ENCODE peak calls at places on chromosomes 7 and 10, in six cellular contexts. One of them, this sample, is unnamed.

GRCh38 chr10:88194041-88194887 is 330.8 kb downstream of the PTEN start:
- DNase-seq in HCT116: peak; percentile 19
- DNase-seq in A549: no peak
- DNase-seq in body of pancreas: no peak
- DNase-seq in heart left ventricle: no peak
- DNase-seq in suprapubic skin: no peak
- DNase-seq in this sample: no peak

GRCh38 chr10:9613338-9613737 is 1404.3 kb upstream of the CELF2 start:
- DNase-seq in body of pancreas: no peak
- DNase-seq in A549: no peak
- DNase-seq in HCT116: no peak
- DNase-seq in suprapubic skin: no peak
- DNase-seq in heart left ventricle: no peak
- DNase-seq in this sample: no peak

GRCh38 chr7:112938895-112939588 is 147.6 kb downstream of the GPR85 start:
- DNase-seq in A549: no peak
- DNase-seq in HCT116: no peak
- DNase-seq in body of pancreas: peak; percentile 18
- DNase-seq in suprapubic skin: no peak
- DNase-seq in heart left ventricle: peak; percentile 36
- DNase-seq in this sample: peak; percentile 5

GRCh38 chr10:106682175-106682574 is 482.3 kb downstream of the SORCS1 start:
- DNase-seq in heart left ventricle: no peak
- DNase-seq in suprapubic skin: no peak
- DNase-seq in HCT116: no peak
- DNase-seq in body of pancreas: no peak
- DNase-seq in A549: no peak
- DNase-seq in this sample: no peak

GRCh38 chr7:26379711-26380110 is 88.0 kb downstream of the SNX10 start:
- DNase-seq in heart left ventricle: no peak
- DNase-seq in suprapubic skin: no peak
- DNase-seq in body of pancreas: no peak
- DNase-seq in A549: no peak
- DNase-seq in HCT116: no peak
- DNase-seq in this sample: no peak

GRCh38 chr10:72515455-72515854 is 110.4 kb downstream of the MICU1 start:
- DNase-seq in suprapubic skin: no peak
- DNase-seq in body of pancreas: no peak
- DNase-seq in heart left ventricle: no peak
- DNase-seq in HCT116: no peak
- DNase-seq in A549: no peak
- DNase-seq in this sample: no peak

GRCh38 chr10:99530108-99531025 is 2.4 kb upstream of the NKX2-3 start:
- DNase-seq in body of pancreas: no peak
- DNase-seq in heart left ventricle: no peak
- DNase-seq in suprapubic skin: no peak
- DNase-seq in HCT116: no peak
- DNase-seq in A549: no peak
- DNase-seq in this sample: no peak

GRCh38 chr10:36441557-36441956 is 683.8 kb upstream of the ANKRD30A start:
- DNase-seq in HCT116: no peak
- DNase-seq in heart left ventricle: no peak
- DNase-seq in body of pancreas: no peak
- DNase-seq in suprapubic skin: no peak
- DNase-seq in A549: no peak
- DNase-seq in this sample: no peak

GRCh38 chr7:134469622-134470021 is 10.7 kb upstream of the AKR1B1 start:
- DNase-seq in body of pancreas: peak; percentile 59
- DNase-seq in A549: no peak
- DNase-seq in heart left ventricle: no peak
- DNase-seq in suprapubic skin: no peak
- DNase-seq in HCT116: no peak
- DNase-seq in this sample: no peak

GRCh38 chr7:28037220-28038010 is 143.2 kb downstream of the JAZF1 start:
- DNase-seq in suprapubic skin: no peak
- DNase-seq in HCT116: peak; percentile 97
- DNase-seq in A549: peak; percentile 95
- DNase-seq in heart left ventricle: no peak
- DNase-seq in body of pancreas: no peak
- DNase-seq in this sample: no peak

GRCh38 chr10:109987413-109987812 is 20.4 kb upstream of the ADD3 start:
- DNase-seq in heart left ventricle: no peak
- DNase-seq in HCT116: no peak
- DNase-seq in suprapubic skin: no peak
- DNase-seq in body of pancreas: no peak
- DNase-seq in A549: no peak
- DNase-seq in this sample: no peak

GRCh38 chr10:27344568-27345454 is 104.2 kb upstream of the ACBD5 start:
- DNase-seq in suprapubic skin: no peak
- DNase-seq in body of pancreas: no peak
- DNase-seq in A549: no peak
- DNase-seq in heart left ventricle: no peak
- DNase-seq in HCT116: no peak
- DNase-seq in this sample: no peak

GRCh38 chr7:30237271-30237695 is 47.1 kb upstream of the ZNRF2 start:
- DNase-seq in body of pancreas: peak; percentile 26
- DNase-seq in HCT116: no peak
- DNase-seq in A549: no peak
- DNase-seq in heart left ventricle: peak; percentile 34
- DNase-seq in suprapubic skin: no peak
- DNase-seq in this sample: peak; percentile 14

GRCh38 chr7:42549866-42550485 is 313.0 kb upstream of the GLI3 start:
- DNase-seq in heart left ventricle: no peak
- DNase-seq in body of pancreas: no peak
- DNase-seq in A549: no peak
- DNase-seq in HCT116: no peak
- DNase-seq in suprapubic skin: no peak
- DNase-seq in this sample: no peak

GRCh38 chr7:90751595-90751994 is 155.5 kb downstream of the CDK14 start:
- DNase-seq in body of pancreas: no peak
- DNase-seq in heart left ventricle: no peak
- DNase-seq in suprapubic skin: no peak
- DNase-seq in A549: no peak
- DNase-seq in HCT116: no peak
- DNase-seq in this sample: no peak

GRCh38 chr10:128263891-128264688 is 137.9 kb upstream of the MKI67 start:
- DNase-seq in HCT116: peak; percentile 58
- DNase-seq in heart left ventricle: peak; percentile 58
- DNase-seq in A549: peak; percentile 64
- DNase-seq in suprapubic skin: no peak
- DNase-seq in body of pancreas: peak; percentile 54
- DNase-seq in this sample: peak; percentile 50

GRCh38 chr7:95609277-95609971 is 13.1 kb upstream of the PDK4 start:
- DNase-seq in heart left ventricle: peak; percentile 48
- DNase-seq in suprapubic skin: no peak
- DNase-seq in body of pancreas: peak; percentile 82
- DNase-seq in HCT116: no peak
- DNase-seq in A549: peak; percentile 41
- DNase-seq in this sample: no peak

GRCh38 chr7:5229451-5230271 is 39.6 kb downstream of the WIPI2 start:
- DNase-seq in A549: no peak
- DNase-seq in heart left ventricle: peak; percentile 11
- DNase-seq in suprapubic skin: no peak
- DNase-seq in body of pancreas: no peak
- DNase-seq in HCT116: no peak
- DNase-seq in this sample: no peak

GRCh38 chr7:95686109-95686508 is 86.2 kb upstream of the DYNC1I1 start:
- DNase-seq in heart left ventricle: peak; percentile 59
- DNase-seq in HCT116: peak; percentile 54
- DNase-seq in suprapubic skin: no peak
- DNase-seq in A549: peak; percentile 81
- DNase-seq in body of pancreas: peak; percentile 71
- DNase-seq in this sample: no peak

GRCh38 chr7:114413741-114414140 is 874 bp upstream of the FOXP2 start:
- DNase-seq in HCT116: no peak
- DNase-seq in heart left ventricle: no peak
- DNase-seq in A549: no peak
- DNase-seq in suprapubic skin: no peak
- DNase-seq in body of pancreas: no peak
- DNase-seq in this sample: no peak

GRCh38 chr10:124152139-124152780 is 58.9 kb upstream of the CHST15 start:
- DNase-seq in body of pancreas: no peak
- DNase-seq in suprapubic skin: no peak
- DNase-seq in HCT116: peak; percentile 87
- DNase-seq in A549: peak; percentile 81
- DNase-seq in heart left ventricle: peak; percentile 71
- DNase-seq in this sample: peak; percentile 42

GRCh38 chr10:104085801-104086400 is at the start of gene COL17A1:
- DNase-seq in HCT116: no peak
- DNase-seq in heart left ventricle: no peak
- DNase-seq in suprapubic skin: no peak
- DNase-seq in A549: no peak
- DNase-seq in body of pancreas: no peak
- DNase-seq in this sample: no peak

GRCh38 chr10:131886181-131886716 is 14.6 kb upstream of the PPP2R2D start:
- DNase-seq in body of pancreas: no peak
- DNase-seq in A549: no peak
- DNase-seq in suprapubic skin: no peak
- DNase-seq in HCT116: no peak
- DNase-seq in heart left ventricle: no peak
- DNase-seq in this sample: no peak

DNA sequence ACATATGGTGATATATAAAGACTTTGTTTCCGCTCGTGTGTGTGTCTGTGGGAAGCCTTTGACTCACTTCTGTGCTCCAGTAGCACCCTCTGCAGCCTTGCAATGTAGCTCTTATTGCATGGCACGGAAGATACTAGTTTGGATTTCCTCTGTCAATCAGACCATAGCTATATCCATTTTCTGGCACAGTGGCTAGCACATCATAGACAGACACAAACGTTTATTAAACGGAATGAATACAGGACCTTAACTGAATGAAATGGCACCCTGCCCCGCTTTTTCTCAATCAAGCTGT is 124.0 kb upstream of the PTPN20 start:
- DNase-seq in suprapubic skin: no peak
- DNase-seq in body of pancreas: peak; percentile 36
- DNase-seq in HCT116: no peak
- DNase-seq in heart left ventricle: no peak
- DNase-seq in A549: peak; percentile 46
- DNase-seq in this sample: no peak
- H3K27ac ChIP-seq in suprapubic skin: no peak overlapping the region
- H3K27ac ChIP-seq in body of pancreas: peak overlapping the region; percentile 88
- H3K27ac ChIP-seq in HCT116: peak overlapping the region; percentile 70
- H3K27ac ChIP-seq in heart left ventricle: peak overlapping the region; percentile 69
- H3K27ac ChIP-seq in A549: peak overlapping the region; percentile 85
- H3K27ac ChIP-seq in this sample: peak overlapping the region; percentile 73

DNA sequence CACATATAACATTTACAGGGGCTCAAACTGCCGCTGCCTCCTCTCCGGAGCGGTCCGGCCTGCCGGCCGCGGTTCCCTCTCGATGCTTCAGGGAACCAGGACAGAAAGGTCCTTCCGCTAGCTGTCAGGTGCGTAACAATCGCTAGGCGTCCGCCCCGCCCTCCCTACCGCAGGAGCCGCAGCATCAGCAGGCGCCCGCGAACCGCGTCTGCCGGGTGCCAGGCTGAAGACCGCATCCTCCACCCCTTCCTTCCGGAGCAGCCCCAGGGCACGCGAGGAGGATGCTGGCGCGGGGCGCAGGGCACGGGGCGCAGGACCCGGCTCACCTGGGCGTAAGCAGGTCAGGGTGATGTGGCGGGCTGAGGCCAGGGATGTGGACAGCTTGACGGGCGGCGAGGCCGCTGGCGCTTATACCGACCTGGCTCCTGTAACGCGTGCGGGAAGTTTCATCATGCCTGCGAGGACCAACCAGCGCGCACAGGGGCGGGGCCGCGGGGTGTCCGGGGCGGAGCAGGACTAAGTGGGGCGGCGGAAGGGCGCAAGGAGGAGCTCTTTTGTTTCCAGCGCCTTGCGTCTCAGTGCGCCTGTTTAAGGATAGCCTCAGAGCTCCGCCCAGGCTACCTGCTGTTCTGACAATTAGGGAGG is at the start of gene ASNS:
- DNase-seq in heart left ventricle: peak; percentile 92
- DNase-seq in suprapubic skin: peak; percentile 95
- DNase-seq in HCT116: peak; percentile 90
- DNase-seq in A549: peak; percentile 96
- DNase-seq in body of pancreas: peak; percentile 94
- DNase-seq in this sample: peak; percentile 81
- TF ChIP-seq POLR2A in heart left ventricle: no peak
- TF ChIP-seq POLR2A in suprapubic skin: no peak
- TF ChIP-seq POLR2A in HCT116: peak; percentile 83
- TF ChIP-seq POLR2A in A549: peak; percentile 74
- TF ChIP-seq POLR2A in body of pancreas: peak; percentile 91
- TF ChIP-seq POLR2A in this sample: peak; percentile 52

DNA sequence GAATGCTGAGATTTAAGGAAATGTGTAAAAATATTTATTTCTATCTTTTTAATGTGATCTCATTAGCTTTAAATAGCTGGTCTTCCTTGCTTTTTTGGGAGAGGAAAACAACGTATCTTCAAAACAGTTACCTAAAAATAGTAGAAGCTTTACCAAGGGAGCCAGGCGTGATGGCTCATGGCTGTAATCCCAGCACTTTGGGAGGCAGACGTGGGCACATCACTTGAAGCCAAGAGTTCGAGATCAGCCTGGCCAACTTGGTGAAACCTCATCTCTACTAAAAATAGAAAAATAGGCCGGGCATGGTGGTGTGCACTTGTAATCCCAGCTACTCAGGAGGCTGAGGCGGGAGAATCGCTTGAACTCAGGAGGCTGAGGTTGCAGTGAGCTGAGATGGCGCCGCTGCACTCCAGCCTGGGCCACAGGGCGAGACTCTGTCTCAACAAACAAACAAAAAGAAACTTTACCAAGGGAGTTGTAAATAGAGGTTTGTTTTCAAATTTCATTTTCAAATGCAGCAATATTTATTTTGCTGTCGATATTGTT is 48.4 kb upstream of the ITGB1 start:
- DNase-seq in HCT116: no peak
- DNase-seq in suprapubic skin: no peak
- DNase-seq in heart left ventricle: no peak
- DNase-seq in body of pancreas: no peak
- DNase-seq in A549: peak; percentile 64
- DNase-seq in this sample: no peak
- H3K27ac ChIP-seq in HCT116: peak overlapping the region; percentile 79
- H3K27ac ChIP-seq in suprapubic skin: peak overlapping the region; percentile 86
- H3K27ac ChIP-seq in heart left ventricle: peak overlapping the region; percentile 88
- H3K27ac ChIP-seq in body of pancreas: no peak overlapping the region
- H3K27ac ChIP-seq in A549: peak overlapping the region; percentile 99
- H3K27ac ChIP-seq in this sample: peak overlapping the region; percentile 84

DNA sequence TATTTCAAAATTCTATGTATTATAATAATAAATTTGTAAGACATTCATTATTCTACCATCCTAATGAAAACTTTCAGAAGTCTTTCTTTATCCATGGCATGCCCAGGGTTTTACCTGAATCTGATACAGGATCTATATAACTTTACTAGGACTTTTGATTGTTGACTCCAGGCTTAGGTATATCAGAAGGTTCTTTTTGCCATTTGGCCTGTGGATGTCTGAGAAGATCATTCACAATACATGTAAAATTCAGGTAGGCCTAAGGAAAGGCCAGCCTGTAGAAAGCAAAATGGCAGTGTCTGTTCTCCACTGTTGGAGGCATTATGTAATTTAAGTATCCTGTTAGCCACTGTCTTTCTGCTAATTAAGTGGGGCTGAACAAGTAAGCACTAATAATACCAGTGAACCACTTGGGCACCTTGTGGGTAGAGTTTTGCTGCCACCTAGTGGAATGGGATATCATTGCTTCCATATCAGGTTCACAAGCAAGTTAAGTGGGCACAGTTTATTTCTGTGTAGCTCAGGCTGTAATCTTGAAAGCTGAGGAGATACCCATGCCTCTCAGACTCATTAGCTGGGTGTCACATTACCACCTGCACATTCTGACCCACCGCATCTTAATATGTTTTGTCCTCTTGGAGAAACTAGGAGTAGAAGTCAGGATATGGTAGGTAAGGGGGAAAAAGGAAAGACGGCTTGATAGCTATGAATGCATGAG is 105.5 kb downstream of the SEPTIN7 start:
- DNase-seq in A549: peak; percentile 84
- DNase-seq in suprapubic skin: no peak
- DNase-seq in body of pancreas: peak; percentile 60
- DNase-seq in HCT116: peak; percentile 66
- DNase-seq in heart left ventricle: peak; percentile 37
- DNase-seq in this sample: no peak
- TF ChIP-seq POLR2A in A549: no peak
- TF ChIP-seq POLR2A in suprapubic skin: no peak
- TF ChIP-seq POLR2A in body of pancreas: no peak
- TF ChIP-seq POLR2A in HCT116: no peak
- TF ChIP-seq POLR2A in heart left ventricle: no peak
- TF ChIP-seq POLR2A in this sample: no peak